ENCODE peak calls at places on chromosome 22, in seven cellular contexts. P is GM23248, B is GM23338, W is neural progenitor cell, I is PC-3, V is HCT116, M is hepatocyte. H is an unnamed sample.

GRCh38 chr22:45420011-45420410 is 6.5 kb downstream of the RIBC2 start:
- DNase-seq in P (no peak), B (no peak), W (no peak), I (no peak), V (no peak), M (no peak), H (no peak)

GRCh38 chr22:37267661-37268413 is 14.5 kb upstream of the CYTH4 start:
- DNase-seq in P (no peak), B (no peak), W (no peak), I (no peak), V (no peak), M (no peak), H (peak)

GRCh38 chr22:25362883-25363240 is 143.4 kb downstream of the CRYBB2 start:
- DNase-seq in P (no peak), B (no peak), W (no peak), I (no peak), V (no peak), M (no peak), H (no peak)

GRCh38 chr22:43491737-43492136 is 79.9 kb downstream of the MPPED1 start:
- DNase-seq in P (no peak), B (no peak), W (no peak), I (no peak), V (no peak), M (no peak), H (no peak)

GRCh38 chr22:39364646-39365405 is 15.0 kb downstream of the SYNGR1 start:
- DNase-seq in P (peak), B (no peak), W (no peak), I (no peak), V (no peak), M (no peak), H (no peak)

GRCh38 chr22:31937328-31937727 is 7.0 kb upstream of the YWHAH start:
- DNase-seq in P (no peak), B (no peak), W (no peak), I (no peak), V (no peak), M (no peak), H (no peak)

GRCh38 chr22:30453731-30454510 is 17.9 kb downstream of the SEC14L3 start:
- DNase-seq in P (peak), B (peak), W (peak), I (no peak), V (no peak), M (no peak), H (no peak)

GRCh38 chr22:42368379-42369249 is 63.6 kb downstream of the NFAM1 start:
- DNase-seq in P (peak), B (peak), W (peak), I (no peak), V (no peak), M (peak), H (no peak)

GRCh38 chr22:30695351-30695762 is 683 bp downstream of the OSBP2 start:
- DNase-seq in P (no peak), B (no peak), W (no peak), I (no peak), V (no peak), M (no peak), H (no peak)

GRCh38 chr22:30307026-30307574 is 17.8 kb upstream of the CASTOR1 start:
- DNase-seq in P (no peak), B (no peak), W (no peak), I (no peak), V (no peak), M (no peak), H (no peak)

GRCh38 chr22:50627452-50627913 is 469 bp downstream of the ARSA start:
- DNase-seq in P (peak), B (peak), W (peak), I (no peak), V (no peak), M (no peak), H (peak)

GRCh38 chr22:43217285-43218030 is 30.5 kb upstream of the TTLL12 start:
- DNase-seq in P (no peak), B (peak), W (no peak), I (no peak), V (no peak), M (no peak), H (no peak)

GRCh38 chr22:40463727-40464126 is 93.3 kb downstream of the SGSM3 start:
- DNase-seq in P (no peak), B (no peak), W (no peak), I (no peak), V (no peak), M (no peak), H (no peak)

GRCh38 chr22:37109242-37109917 is at the start of gene TMPRSS6:
- DNase-seq in P (no peak), B (no peak), W (no peak), I (no peak), V (no peak), M (peak), H (no peak)

GRCh38 chr22:49812838-49813237 is 14.8 kb downstream of the BRD1 start:
- DNase-seq in P (peak), B (no peak), W (no peak), I (no peak), V (no peak), M (no peak), H (no peak)

GRCh38 chr22:41596776-41597634 is 7.4 kb upstream of the PMM1 start:
- DNase-seq in P (peak), B (peak), W (peak), I (peak), V (no peak), M (peak), H (peak)

GRCh38 chr22:48396785-48397530 is 1430.7 kb downstream of the BRD1 start:
- DNase-seq in P (no peak), B (peak), W (no peak), I (no peak), V (no peak), M (peak), H (no peak)

GRCh38 chr22:11627436-11627797 is 3900.6 kb upstream of the OR11H1 start:
- DNase-seq in P (no peak), B (no peak), W (no peak), I (no peak), V (no peak), M (no peak), H (no peak)

GRCh38 chr22:40247976-40248375 is 70.3 kb downstream of the TNRC6B start:
- DNase-seq in P (no peak), B (no peak), W (no peak), I (no peak), V (no peak), M (no peak), H (no peak)

GRCh38 chr22:27998511-27999410 is 79.7 kb upstream of the PITPNB start:
- DNase-seq in P (no peak), B (no peak), W (no peak), I (no peak), V (no peak), M (no peak), H (no peak)

GRCh38 chr22:49310354-49310753 is 517.3 kb downstream of the BRD1 start:
- DNase-seq in P (no peak), B (no peak), W (no peak), I (no peak), V (no peak), M (no peak), H (no peak)

GRCh38 chr22:39621826-39622225 is 51.3 kb downstream of the CACNA1I start:
- DNase-seq in P (no peak), B (no peak), W (no peak), I (peak), V (no peak), M (no peak), H (no peak)

GRCh38 chr22:48378673-48379072 is 1449.0 kb downstream of the BRD1 start:
- DNase-seq in P (no peak), B (no peak), W (no peak), I (no peak), V (no peak), M (no peak), H (no peak)

GRCh38 chr22:37599161-37599560 is 9.5 kb upstream of the GGA1 start:
- DNase-seq in P (no peak), B (no peak), W (no peak), I (peak), V (no peak), M (no peak), H (no peak)

GRCh38 chr22:36257948-36258674 is 5.2 kb downstream of the APOL1 start:
- DNase-seq in P (no peak), B (no peak), W (no peak), I (no peak), V (no peak), M (no peak), H (peak)

GRCh38 chr22:31748490-31748889 is 1.4 kb downstream of the PRR14L start:
- DNase-seq in P (peak), B (peak), W (peak), I (peak), V (no peak), M (no peak), H (no peak)

GRCh38 chr22:35604671-35605457 is 12.3 kb downstream of the MB start:
- DNase-seq in P (no peak), B (no peak), W (no peak), I (peak), V (no peak), M (peak), H (no peak)

GRCh38 chr22:38699784-38700183 is 959 bp downstream of the JOSD1 start:
- DNase-seq in P (peak), B (no peak), W (no peak), I (peak), V (no peak), M (peak), H (no peak)

GRCh38 chr22:46087816-46088277 is 62.5 kb upstream of the PPARA start:
- DNase-seq in P (peak), B (no peak), W (peak), I (no peak), V (no peak), M (peak), H (no peak)

GRCh38 chr22:44723801-44724200 is 21.8 kb downstream of the PRR5 start:
- DNase-seq in P (no peak), B (no peak), W (no peak), I (peak), V (peak), M (no peak), H (peak)

GRCh38 chr22:39314251-39314971 is 5.0 kb downstream of the RPL3 start:
- DNase-seq in P (peak), B (peak), W (no peak), I (no peak), V (no peak), M (no peak), H (no peak)

DNA sequence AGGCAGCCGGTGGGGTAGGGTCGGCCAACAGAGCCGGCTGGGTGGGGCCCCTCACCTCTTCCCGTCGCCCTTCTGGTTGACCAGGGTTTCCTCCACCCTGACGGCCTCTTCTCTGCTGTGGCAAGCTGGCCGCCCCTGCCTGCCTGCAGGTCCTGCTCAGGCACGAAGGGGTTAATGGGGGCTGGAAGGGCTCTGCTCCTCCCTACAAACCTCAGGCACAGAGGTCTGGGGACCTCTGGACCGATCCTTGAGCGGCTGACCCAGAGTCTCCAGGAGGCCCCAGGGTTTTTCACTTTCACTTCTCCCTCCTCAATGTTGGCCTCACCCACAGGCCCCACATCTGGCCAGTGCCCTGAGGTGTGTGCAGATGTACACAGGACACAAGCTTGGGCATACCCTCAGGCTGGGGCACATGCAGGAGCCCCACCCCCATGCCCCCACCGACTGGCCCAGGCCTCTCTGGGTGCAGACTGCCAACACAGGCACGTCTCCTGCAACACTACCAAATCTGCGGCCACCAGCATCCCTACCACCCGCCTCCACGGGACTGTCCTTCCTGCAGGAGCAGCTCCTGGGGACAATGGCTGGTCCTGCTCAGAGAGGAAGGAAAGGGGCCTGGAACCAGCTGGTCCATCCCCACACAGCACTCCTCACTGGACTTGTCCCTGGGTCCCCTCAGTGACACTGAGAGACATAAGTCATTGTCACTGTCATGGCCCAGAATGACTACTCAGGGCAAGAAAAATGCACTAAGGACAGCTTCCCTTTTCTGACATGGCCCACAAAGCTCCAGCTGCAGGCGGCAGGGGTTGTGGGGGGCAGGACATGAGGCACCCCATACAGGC is 3.2 kb upstream of the TBX1 start:
- DNase-seq in P (no peak), B (peak), W (peak), I (no peak), V (no peak), M (no peak), H (peak)
- TF ChIP-seq EZH2 in P (no peak), B (peak), W (no peak), I (no peak), V (no peak), M (no peak), H (no peak)

DNA sequence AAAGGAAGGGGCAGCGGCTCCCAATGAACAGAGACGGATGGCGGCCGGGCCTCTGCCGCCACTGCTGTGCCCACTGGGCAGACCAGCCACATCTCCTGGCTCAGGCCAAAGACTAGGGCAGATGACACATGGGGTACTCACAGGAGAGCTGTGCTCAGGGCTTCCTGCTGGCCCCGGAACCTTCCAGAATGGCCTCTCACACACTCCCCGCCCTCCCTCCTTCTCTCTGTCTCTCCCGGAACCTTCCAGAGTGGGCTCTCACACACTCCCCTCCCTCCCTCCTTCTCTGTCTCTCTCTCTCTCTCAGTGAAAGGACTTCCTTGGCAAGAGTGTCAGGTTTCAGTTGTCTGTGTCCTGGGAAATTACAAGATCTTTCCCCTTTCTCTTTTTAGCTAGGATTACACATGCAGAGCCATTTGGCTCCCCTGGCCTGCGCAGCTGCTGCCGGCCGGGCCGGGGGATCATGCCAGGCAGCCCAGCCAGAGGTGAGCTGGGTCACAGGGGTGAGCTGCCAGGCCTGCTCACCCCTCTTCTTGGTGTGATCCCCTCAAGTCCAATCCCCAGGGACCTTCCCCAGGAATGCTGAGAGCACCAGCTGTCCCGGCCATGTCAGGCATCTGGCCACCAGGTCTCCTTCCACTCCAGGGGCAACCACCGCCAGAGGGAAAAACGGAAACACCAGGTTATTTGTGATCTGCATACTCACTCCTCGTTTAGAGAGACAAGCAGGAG is 45.3 kb upstream of the ADA2 start:
- DNase-seq in P (peak), B (peak), W (peak), I (no peak), V (no peak), M (peak), H (no peak)
- TF ChIP-seq EZH2phosphoT487 in P (no peak), B (no peak), W (peak), I (no peak), V (no peak), M (no peak), H (no peak)

GRCh38 chr22:26615830-26616435 is 1.9 kb downstream of the CRYBB1 start:
- DNase-seq in P (no peak), B (no peak), W (no peak), I (no peak), V (no peak), M (no peak), H (no peak)
- TF ChIP-seq EZH2 in P (no peak), B (no peak), W (no peak), I (no peak), V (no peak), M (no peak), H (no peak)

GRCh38 chr22:47225080-47225930 is 462.9 kb downstream of the TBC1D22A start:
- DNase-seq in P (no peak), B (no peak), W (no peak), I (no peak), V (no peak), M (no peak), H (no peak)

GRCh38 chr22:47220752-47221151 is 458.3 kb downstream of the TBC1D22A start:
- DNase-seq in P (no peak), B (no peak), W (no peak), I (no peak), V (no peak), M (no peak), H (no peak)

GRCh38 chr22:47218671-47219070 is 456.2 kb downstream of the TBC1D22A start:
- DNase-seq in P (no peak), B (no peak), W (no peak), I (no peak), V (no peak), M (no peak), H (no peak)

GRCh38 chr22:47219789-47220188 is 457.3 kb downstream of the TBC1D22A start:
- DNase-seq in P (no peak), B (no peak), W (no peak), I (no peak), V (no peak), M (no peak), H (no peak)

DNA sequence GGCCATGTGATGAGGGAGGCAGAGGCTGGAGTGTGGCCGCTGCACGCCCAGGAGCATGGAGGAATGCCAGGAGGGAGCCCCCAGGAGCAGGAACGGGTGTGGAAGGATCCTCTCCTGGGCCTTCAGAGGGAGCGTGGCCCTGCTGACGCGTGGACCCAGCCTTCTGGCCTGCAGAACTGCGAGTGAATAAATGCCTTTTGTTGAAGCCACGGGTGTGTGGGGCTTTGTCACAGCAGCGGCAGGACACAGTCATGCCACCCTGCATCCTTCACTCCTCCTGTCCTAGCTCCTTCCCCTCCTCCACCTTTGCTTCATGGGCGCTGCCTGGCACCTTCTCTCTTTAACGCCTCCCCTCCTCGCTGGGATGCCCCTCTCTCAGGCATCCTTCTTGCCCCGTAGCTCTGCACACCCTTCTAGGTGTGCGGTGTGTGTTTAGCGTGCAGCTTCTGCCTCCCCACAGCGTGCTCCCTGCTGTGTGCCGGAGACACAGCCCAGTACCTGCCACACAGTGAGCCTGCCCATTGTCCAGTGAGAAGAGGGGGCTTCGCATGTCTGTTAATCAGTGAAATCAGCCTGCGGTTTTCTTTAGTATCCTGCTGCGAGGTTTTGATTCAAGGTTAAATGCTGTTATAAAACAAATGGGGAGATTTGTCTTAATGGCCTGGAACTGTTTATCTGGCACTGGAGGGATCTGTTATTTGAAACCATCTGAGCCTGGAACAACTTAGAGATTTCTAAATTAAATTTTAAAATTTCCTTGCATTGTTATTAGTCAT is 459.6 kb downstream of the TBC1D22A start:
- DNase-seq in P (no peak), B (no peak), W (no peak), I (no peak), V (no peak), M (no peak), H (no peak)
- TF ChIP-seq EZH2phosphoT487 in P (no peak), B (no peak), W (no peak), I (no peak), V (no peak), M (no peak), H (no peak)

DNA sequence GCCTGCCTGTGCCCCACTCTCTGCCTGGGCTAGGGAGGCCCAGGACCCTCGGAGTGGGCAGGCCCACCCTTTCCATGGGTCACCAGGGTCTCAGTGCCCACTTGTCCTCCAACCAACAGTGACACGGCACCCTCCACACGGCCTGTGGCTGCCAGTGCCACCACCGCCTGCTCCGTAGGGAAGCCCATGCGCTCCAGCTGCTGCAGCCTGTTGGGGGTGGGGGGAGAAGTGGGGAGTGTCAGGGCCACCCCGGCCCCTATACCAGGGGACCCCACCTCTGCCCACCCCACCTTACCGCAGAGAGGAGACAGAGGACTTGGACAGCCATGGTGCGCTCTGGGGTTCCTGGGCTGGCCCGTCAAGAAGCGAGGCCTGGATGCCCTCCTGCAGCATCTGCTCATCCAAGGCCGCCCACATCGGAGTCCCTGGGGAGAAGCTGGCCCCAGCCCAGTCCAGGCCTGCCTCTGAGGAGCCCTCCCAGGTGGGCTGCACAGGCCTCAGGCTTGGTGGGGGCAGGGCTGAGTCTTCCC is 7.7 kb downstream of the RHBDD3 start:
- DNase-seq in P (no peak), B (no peak), W (no peak), I (no peak), V (no peak), M (no peak), H (no peak)
- TF ChIP-seq EZH2 in P (no peak), B (no peak), W (no peak), I (no peak), V (no peak), M (no peak), H (no peak)

GRCh38 chr22:23102776-23103175 is 32.5 kb downstream of the GNAZ start:
- DNase-seq in P (no peak), B (no peak), W (no peak), I (no peak), V (no peak), M (no peak), H (no peak)
- TF ChIP-seq EZH2phosphoT487 in P (no peak), B (no peak), W (no peak), I (no peak), V (no peak), M (no peak), H (no peak)